ENCODE peak calls at places on chromosomes 3 and 15, in four cellular contexts. One of them, this sample, is unnamed.

GRCh38 chr15:38589502-38589901 is 24.9 kb upstream of the RASGRP1 start:
- DNase-seq in colonic mucosa: no peak
- DNase-seq in Peyer's patch: no peak
- DNase-seq in brain microvascular endothelial cell: peak
- DNase-seq in this sample: peak

GRCh38 chr15:40590635-40591105 is 3.4 kb upstream of the KNL1 start:
- DNase-seq in colonic mucosa: no peak
- DNase-seq in Peyer's patch: no peak
- DNase-seq in brain microvascular endothelial cell: no peak
- DNase-seq in this sample: no peak

GRCh38 chr3:52835766-52836470 is 1.1 kb upstream of the MUSTN1 start:
- DNase-seq in colonic mucosa: no peak
- DNase-seq in Peyer's patch: no peak
- DNase-seq in brain microvascular endothelial cell: no peak
- DNase-seq in this sample: peak

GRCh38 chr15:96418146-96418545 is 87.6 kb downstream of the NR2F2 start:
- DNase-seq in colonic mucosa: no peak
- DNase-seq in Peyer's patch: no peak
- DNase-seq in brain microvascular endothelial cell: no peak
- DNase-seq in this sample: no peak

GRCh38 chr3:14337828-14338227 is 64.6 kb upstream of the SLC6A6 start:
- DNase-seq in colonic mucosa: no peak
- DNase-seq in Peyer's patch: no peak
- DNase-seq in brain microvascular endothelial cell: no peak
- DNase-seq in this sample: no peak

GRCh38 chr3:57791245-57791644 is 35.1 kb downstream of the SLMAP start:
- DNase-seq in colonic mucosa: no peak
- DNase-seq in Peyer's patch: no peak
- DNase-seq in brain microvascular endothelial cell: no peak
- DNase-seq in this sample: no peak

GRCh38 chr15:99997112-99997651 is 263.9 kb upstream of the LYSMD4 start:
- DNase-seq in colonic mucosa: no peak
- DNase-seq in Peyer's patch: no peak
- DNase-seq in brain microvascular endothelial cell: no peak
- DNase-seq in this sample: no peak

GRCh38 chr15:38176155-38176554 is 76.5 kb upstream of the SPRED1 start:
- DNase-seq in colonic mucosa: no peak
- DNase-seq in Peyer's patch: no peak
- DNase-seq in brain microvascular endothelial cell: peak
- DNase-seq in this sample: no peak

GRCh38 chr3:171165499-171165921 is 139.0 kb upstream of the SLC2A2 start:
- DNase-seq in colonic mucosa: no peak
- DNase-seq in Peyer's patch: no peak
- DNase-seq in brain microvascular endothelial cell: no peak
- DNase-seq in this sample: no peak

GRCh38 chr3:126730376-126730775 is 26.3 kb downstream of the CHCHD6 start:
- DNase-seq in colonic mucosa: no peak
- DNase-seq in Peyer's patch: no peak
- DNase-seq in brain microvascular endothelial cell: no peak
- DNase-seq in this sample: no peak

GRCh38 chr15:90211440-90212168 is 10.5 kb downstream of the SEMA4B start:
- DNase-seq in colonic mucosa: peak
- DNase-seq in Peyer's patch: peak
- DNase-seq in brain microvascular endothelial cell: peak
- DNase-seq in this sample: peak

GRCh38 chr3:10289785-10290355 is 2.9 kb downstream of the GHRL start:
- DNase-seq in colonic mucosa: no peak
- DNase-seq in Peyer's patch: no peak
- DNase-seq in brain microvascular endothelial cell: no peak
- DNase-seq in this sample: no peak

GRCh38 chr15:29676961-29677402 is 145.3 kb downstream of the TJP1 start:
- DNase-seq in colonic mucosa: no peak
- DNase-seq in Peyer's patch: no peak
- DNase-seq in brain microvascular endothelial cell: peak
- DNase-seq in this sample: peak

GRCh38 chr3:51549311-51549710 is 10.8 kb downstream of the RAD54L2 start:
- DNase-seq in colonic mucosa: no peak
- DNase-seq in Peyer's patch: no peak
- DNase-seq in brain microvascular endothelial cell: no peak
- DNase-seq in this sample: no peak

GRCh38 chr15:48385431-48385830 is 54.2 kb downstream of the DUT start:
- DNase-seq in colonic mucosa: no peak
- DNase-seq in Peyer's patch: no peak
- DNase-seq in brain microvascular endothelial cell: peak
- DNase-seq in this sample: peak

GRCh38 chr3:41630708-41631107 is 331.2 kb downstream of the ULK4 start:
- DNase-seq in colonic mucosa: no peak
- DNase-seq in Peyer's patch: no peak
- DNase-seq in brain microvascular endothelial cell: no peak
- DNase-seq in this sample: no peak

GRCh38 chr3:185584681-185585080 is 1.4 kb upstream of the SENP2 start:
- DNase-seq in colonic mucosa: peak
- DNase-seq in Peyer's patch: no peak
- DNase-seq in brain microvascular endothelial cell: no peak
- DNase-seq in this sample: no peak

GRCh38 chr3:107082527-107082926 is 294.7 kb upstream of the CCDC54 start:
- DNase-seq in colonic mucosa: no peak
- DNase-seq in Peyer's patch: no peak
- DNase-seq in brain microvascular endothelial cell: no peak
- DNase-seq in this sample: peak

GRCh38 chr15:41892621-41893421 is 1.0 kb downstream of the SPTBN5 start:
- DNase-seq in colonic mucosa: peak
- DNase-seq in Peyer's patch: no peak
- DNase-seq in brain microvascular endothelial cell: no peak
- DNase-seq in this sample: peak

GRCh38 chr3:130711885-130712284 is 34.7 kb downstream of the PIK3R4 start:
- DNase-seq in colonic mucosa: no peak
- DNase-seq in Peyer's patch: no peak
- DNase-seq in brain microvascular endothelial cell: no peak
- DNase-seq in this sample: no peak
- H3K4me3 ChIP-seq in colonic mucosa: no peak
- H3K4me3 ChIP-seq in Peyer's patch: no peak
- H3K4me3 ChIP-seq in brain microvascular endothelial cell: no peak
- H3K4me3 ChIP-seq in this sample: no peak

GRCh38 chr15:81098884-81099601 is 35.0 kb upstream of the CFAP161 start:
- DNase-seq in colonic mucosa: no peak
- DNase-seq in Peyer's patch: no peak
- DNase-seq in brain microvascular endothelial cell: no peak
- DNase-seq in this sample: no peak

GRCh38 chr15:81097116-81097892 is 36.8 kb upstream of the CFAP161 start:
- DNase-seq in colonic mucosa: no peak
- DNase-seq in Peyer's patch: no peak
- DNase-seq in brain microvascular endothelial cell: no peak
- DNase-seq in this sample: no peak

GRCh38 chr15:81097893-81098280 is 36.2 kb upstream of the CFAP161 start:
- DNase-seq in colonic mucosa: no peak
- DNase-seq in Peyer's patch: no peak
- DNase-seq in brain microvascular endothelial cell: no peak
- DNase-seq in this sample: no peak

GRCh38 chr15:81096398-81096797 is 37.7 kb upstream of the CFAP161 start:
- DNase-seq in colonic mucosa: no peak
- DNase-seq in Peyer's patch: no peak
- DNase-seq in brain microvascular endothelial cell: no peak
- DNase-seq in this sample: no peak

DNA sequence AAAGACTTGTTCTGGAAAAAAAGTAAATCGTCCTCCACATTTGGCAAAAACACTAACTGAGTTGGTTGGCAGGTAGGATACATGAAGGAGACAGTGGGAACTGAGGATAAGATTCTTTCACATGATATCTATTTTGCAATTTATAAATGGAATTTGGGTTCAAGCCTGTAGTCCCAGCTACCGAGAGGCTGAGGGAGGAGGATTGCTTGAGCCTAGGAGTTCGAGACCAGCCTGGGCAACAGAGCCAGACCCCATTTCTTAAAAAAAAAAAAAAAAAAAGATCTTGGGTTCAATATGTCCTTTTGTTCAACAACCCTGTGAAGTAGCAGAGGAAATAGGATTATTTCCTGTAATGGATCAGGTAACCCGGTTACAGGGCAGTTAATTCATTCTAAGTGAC is 35.7 kb upstream of the CFAP161 start:
- DNase-seq in colonic mucosa: no peak
- DNase-seq in Peyer's patch: no peak
- DNase-seq in brain microvascular endothelial cell: no peak
- DNase-seq in this sample: no peak
- H3K27ac ChIP-seq in colonic mucosa: no peak
- H3K27ac ChIP-seq in Peyer's patch: no peak
- H3K27ac ChIP-seq in brain microvascular endothelial cell: no peak
- H3K27ac ChIP-seq in this sample: no peak

DNA sequence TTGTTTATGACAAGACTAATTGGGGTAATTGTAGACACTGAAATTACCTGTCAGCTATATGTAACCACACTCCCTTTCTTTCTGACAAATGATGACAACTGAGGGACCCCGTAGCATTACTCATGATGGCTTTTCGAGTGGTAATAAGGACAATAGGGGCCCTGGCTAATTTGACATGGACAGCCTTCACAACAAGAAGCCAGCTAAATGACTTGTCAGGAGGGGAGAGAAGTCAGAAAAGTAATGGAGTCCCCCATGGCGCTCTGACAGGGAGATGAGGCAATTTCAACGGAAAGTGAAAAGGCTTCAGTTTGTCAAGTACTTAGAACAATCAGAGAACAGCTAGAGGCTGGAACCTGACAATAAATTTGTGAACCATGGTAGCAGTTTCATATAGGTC is 177.3 kb downstream of the CDIN1 start:
- DNase-seq in colonic mucosa: no peak
- DNase-seq in Peyer's patch: no peak
- DNase-seq in brain microvascular endothelial cell: no peak
- DNase-seq in this sample: no peak
- H3K4me3 ChIP-seq in colonic mucosa: no peak
- H3K4me3 ChIP-seq in Peyer's patch: no peak
- H3K4me3 ChIP-seq in brain microvascular endothelial cell: no peak
- H3K4me3 ChIP-seq in this sample: no peak

DNA sequence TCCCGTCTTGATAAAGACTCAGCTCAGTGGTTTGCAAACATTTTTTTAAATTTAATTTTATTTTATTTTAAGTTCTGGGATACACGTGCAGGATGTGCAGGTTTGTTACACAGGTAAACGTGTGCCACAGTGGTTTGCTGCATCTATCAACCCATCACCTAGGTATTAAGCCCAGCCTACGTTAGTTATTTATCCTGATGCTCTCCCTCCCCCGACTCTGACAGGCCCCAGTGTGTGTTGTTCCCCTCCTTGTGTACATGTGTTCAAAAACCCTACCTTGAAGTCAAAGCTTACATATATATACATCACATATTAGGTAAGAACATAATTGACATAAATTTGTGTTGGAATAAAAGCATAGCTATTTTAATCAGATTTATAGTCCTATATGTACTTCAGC is 26.3 kb downstream of the GPR15 start:
- DNase-seq in colonic mucosa: no peak
- DNase-seq in Peyer's patch: no peak
- DNase-seq in brain microvascular endothelial cell: no peak
- DNase-seq in this sample: no peak
- H3K27ac ChIP-seq in colonic mucosa: peak
- H3K27ac ChIP-seq in Peyer's patch: peak
- H3K27ac ChIP-seq in brain microvascular endothelial cell: no peak
- H3K27ac ChIP-seq in this sample: no peak

DNA sequence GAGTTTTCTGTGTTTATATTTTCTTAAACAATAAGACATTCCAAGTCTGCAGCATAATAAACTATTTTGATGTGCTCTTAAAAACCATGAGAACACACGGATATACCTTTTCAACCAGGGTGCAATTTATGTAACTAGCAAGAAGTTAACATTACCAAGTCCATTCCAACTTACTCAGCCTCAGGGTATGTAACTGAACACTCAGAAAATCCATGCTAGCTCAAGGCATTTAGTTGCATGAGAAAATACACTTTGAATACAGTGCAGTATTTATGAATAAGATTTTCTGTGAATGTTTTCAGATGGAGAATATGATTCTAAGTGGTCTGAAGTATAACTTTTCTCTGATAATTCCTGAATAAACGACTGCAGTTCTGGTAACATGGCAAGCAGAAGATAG is 124.2 kb downstream of the SNRK start:
- DNase-seq in colonic mucosa: no peak
- DNase-seq in Peyer's patch: no peak
- DNase-seq in brain microvascular endothelial cell: no peak
- DNase-seq in this sample: no peak
- H3K4me3 ChIP-seq in colonic mucosa: no peak
- H3K4me3 ChIP-seq in Peyer's patch: no peak
- H3K4me3 ChIP-seq in brain microvascular endothelial cell: no peak
- H3K4me3 ChIP-seq in this sample: no peak